ENCODE peak calls at places on chromosomes 3 and 15, in nine cellular contexts. One of them, this sample, is unnamed.
A peak's percentile ranks its signal among the peaks of the same experiment; 100 is the strongest.

GRCh38 chr15:43383070-43383469 is 12.2 kb downstream of the TUBGCP4 start:
- DNase-seq in fibroblast of lung: peak; percentile 50
- DNase-seq in endodermal cell: no peak
- DNase-seq in colonic mucosa: no peak
- DNase-seq in endothelial cell of umbilical vein: no peak
- DNase-seq in PC-3: no peak
- DNase-seq in IMR-90: peak; percentile 78
- DNase-seq in SK-N-SH: no peak
- DNase-seq in keratinocyte: no peak
- DNase-seq in this sample: no peak

GRCh38 chr3:129118745-129119144 is 2.9 kb downstream of the RAB43 start:
- DNase-seq in keratinocyte: no peak
- DNase-seq in endodermal cell: no peak
- DNase-seq in SK-N-SH: no peak
- DNase-seq in PC-3: no peak
- DNase-seq in IMR-90: no peak
- DNase-seq in fibroblast of lung: no peak
- DNase-seq in colonic mucosa: no peak
- DNase-seq in endothelial cell of umbilical vein: peak; percentile 27
- DNase-seq in this sample: no peak

GRCh38 chr3:42263354-42264346 is 2.3 kb downstream of the CCK start:
- DNase-seq in SK-N-SH: peak; percentile 74
- DNase-seq in endodermal cell: peak; percentile 87
- DNase-seq in colonic mucosa: no peak
- DNase-seq in endothelial cell of umbilical vein: no peak
- DNase-seq in PC-3: no peak
- DNase-seq in keratinocyte: no peak
- DNase-seq in IMR-90: no peak
- DNase-seq in fibroblast of lung: no peak
- DNase-seq in this sample: peak; percentile 79

GRCh38 chr3:59212128-59212764 is 162.4 kb upstream of the CFAP20DC start:
- DNase-seq in endothelial cell of umbilical vein: peak; percentile 44
- DNase-seq in keratinocyte: no peak
- DNase-seq in SK-N-SH: peak; percentile 57
- DNase-seq in PC-3: peak; percentile 86
- DNase-seq in fibroblast of lung: peak; percentile 55
- DNase-seq in endodermal cell: no peak
- DNase-seq in IMR-90: peak; percentile 60
- DNase-seq in colonic mucosa: peak; percentile 23
- DNase-seq in this sample: no peak

GRCh38 chr3:196948442-196949365 is 6.4 kb upstream of the NCBP2 start:
- DNase-seq in colonic mucosa: no peak
- DNase-seq in endodermal cell: peak; percentile 85
- DNase-seq in keratinocyte: no peak
- DNase-seq in fibroblast of lung: peak; percentile 50
- DNase-seq in PC-3: no peak
- DNase-seq in IMR-90: no peak
- DNase-seq in endothelial cell of umbilical vein: no peak
- DNase-seq in SK-N-SH: no peak
- DNase-seq in this sample: peak; percentile 80

GRCh38 chr3:186320862-186321568 is 41.0 kb downstream of the DGKG start:
- DNase-seq in colonic mucosa: no peak
- DNase-seq in endodermal cell: no peak
- DNase-seq in PC-3: peak; percentile 33
- DNase-seq in keratinocyte: peak; percentile 98
- DNase-seq in endothelial cell of umbilical vein: no peak
- DNase-seq in IMR-90: peak; percentile 13
- DNase-seq in fibroblast of lung: peak; percentile 12
- DNase-seq in SK-N-SH: no peak
- DNase-seq in this sample: no peak

GRCh38 chr3:24763421-24763820 is 268.8 kb upstream of the THRB start:
- DNase-seq in PC-3: peak; percentile 70
- DNase-seq in colonic mucosa: no peak
- DNase-seq in IMR-90: no peak
- DNase-seq in endothelial cell of umbilical vein: no peak
- DNase-seq in SK-N-SH: no peak
- DNase-seq in fibroblast of lung: peak; percentile 8
- DNase-seq in endodermal cell: no peak
- DNase-seq in keratinocyte: no peak
- DNase-seq in this sample: no peak

GRCh38 chr3:174720717-174721116 is 138.4 kb upstream of the NAALADL2 start:
- DNase-seq in endodermal cell: no peak
- DNase-seq in SK-N-SH: no peak
- DNase-seq in fibroblast of lung: no peak
- DNase-seq in endothelial cell of umbilical vein: no peak
- DNase-seq in keratinocyte: no peak
- DNase-seq in colonic mucosa: no peak
- DNase-seq in IMR-90: no peak
- DNase-seq in PC-3: no peak
- DNase-seq in this sample: no peak

GRCh38 chr15:29098652-29099051 is 171.0 kb downstream of the NSMCE3 start:
- DNase-seq in PC-3: no peak
- DNase-seq in IMR-90: no peak
- DNase-seq in endodermal cell: no peak
- DNase-seq in fibroblast of lung: no peak
- DNase-seq in keratinocyte: no peak
- DNase-seq in endothelial cell of umbilical vein: no peak
- DNase-seq in colonic mucosa: no peak
- DNase-seq in SK-N-SH: no peak
- DNase-seq in this sample: no peak

GRCh38 chr3:50606596-50606995 is 5.0 kb downstream of the CISH start:
- DNase-seq in endodermal cell: no peak
- DNase-seq in SK-N-SH: no peak
- DNase-seq in endothelial cell of umbilical vein: no peak
- DNase-seq in IMR-90: no peak
- DNase-seq in fibroblast of lung: no peak
- DNase-seq in PC-3: no peak
- DNase-seq in colonic mucosa: no peak
- DNase-seq in keratinocyte: no peak
- DNase-seq in this sample: no peak

GRCh38 chr15:52288051-52288942 is 7.3 kb downstream of the MYO5C start:
- DNase-seq in keratinocyte: no peak
- DNase-seq in IMR-90: peak; percentile 46
- DNase-seq in fibroblast of lung: no peak
- DNase-seq in PC-3: peak; percentile 93
- DNase-seq in SK-N-SH: no peak
- DNase-seq in endothelial cell of umbilical vein: peak; percentile 24
- DNase-seq in endodermal cell: no peak
- DNase-seq in colonic mucosa: peak; percentile 90
- DNase-seq in this sample: no peak

GRCh38 chr15:77126927-77127326 is 56.0 kb upstream of the TSPAN3 start:
- DNase-seq in fibroblast of lung: no peak
- DNase-seq in endodermal cell: no peak
- DNase-seq in colonic mucosa: no peak
- DNase-seq in PC-3: no peak
- DNase-seq in keratinocyte: no peak
- DNase-seq in SK-N-SH: no peak
- DNase-seq in endothelial cell of umbilical vein: no peak
- DNase-seq in IMR-90: no peak
- DNase-seq in this sample: no peak

GRCh38 chr15:70863450-70864218 is 9.7 kb upstream of the LARP6 start:
- DNase-seq in PC-3: peak; percentile 94
- DNase-seq in keratinocyte: peak; percentile 49
- DNase-seq in endothelial cell of umbilical vein: peak; percentile 18
- DNase-seq in SK-N-SH: no peak
- DNase-seq in IMR-90: peak; percentile 92
- DNase-seq in endodermal cell: no peak
- DNase-seq in fibroblast of lung: peak; percentile 85
- DNase-seq in colonic mucosa: no peak
- DNase-seq in this sample: no peak

GRCh38 chr3:160343132-160343531 is 55.9 kb downstream of the IFT80 start:
- DNase-seq in endothelial cell of umbilical vein: peak; percentile 23
- DNase-seq in keratinocyte: no peak
- DNase-seq in PC-3: peak; percentile 42
- DNase-seq in SK-N-SH: peak; percentile 5
- DNase-seq in endodermal cell: no peak
- DNase-seq in IMR-90: peak; percentile 49
- DNase-seq in colonic mucosa: no peak
- DNase-seq in fibroblast of lung: peak; percentile 49
- DNase-seq in this sample: no peak

GRCh38 chr3:37040231-37040630 is 46.9 kb downstream of the MLH1 start:
- DNase-seq in PC-3: no peak
- DNase-seq in endodermal cell: no peak
- DNase-seq in fibroblast of lung: peak; percentile 20
- DNase-seq in SK-N-SH: no peak
- DNase-seq in endothelial cell of umbilical vein: no peak
- DNase-seq in keratinocyte: no peak
- DNase-seq in IMR-90: peak; percentile 44
- DNase-seq in colonic mucosa: no peak
- DNase-seq in this sample: no peak

GRCh38 chr3:53188720-53189119 is 27.7 kb downstream of the PRKCD start:
- DNase-seq in endodermal cell: no peak
- DNase-seq in colonic mucosa: no peak
- DNase-seq in fibroblast of lung: no peak
- DNase-seq in SK-N-SH: no peak
- DNase-seq in endothelial cell of umbilical vein: no peak
- DNase-seq in IMR-90: no peak
- DNase-seq in PC-3: no peak
- DNase-seq in keratinocyte: no peak
- DNase-seq in this sample: no peak

GRCh38 chr3:53192608-53193007 is 31.6 kb downstream of the PRKCD start:
- DNase-seq in endothelial cell of umbilical vein: no peak
- DNase-seq in SK-N-SH: peak; percentile 11
- DNase-seq in PC-3: no peak
- DNase-seq in colonic mucosa: no peak
- DNase-seq in keratinocyte: no peak
- DNase-seq in fibroblast of lung: no peak
- DNase-seq in endodermal cell: no peak
- DNase-seq in IMR-90: no peak
- DNase-seq in this sample: no peak

GRCh38 chr3:53191836-53192480 is 30.9 kb downstream of the PRKCD start:
- DNase-seq in IMR-90: no peak
- DNase-seq in fibroblast of lung: no peak
- DNase-seq in colonic mucosa: no peak
- DNase-seq in SK-N-SH: peak; percentile 8
- DNase-seq in keratinocyte: no peak
- DNase-seq in endothelial cell of umbilical vein: no peak
- DNase-seq in endodermal cell: no peak
- DNase-seq in PC-3: no peak
- DNase-seq in this sample: no peak

GRCh38 chr3:53189276-53189675 is 28.3 kb downstream of the PRKCD start:
- DNase-seq in keratinocyte: no peak
- DNase-seq in endothelial cell of umbilical vein: no peak
- DNase-seq in IMR-90: no peak
- DNase-seq in PC-3: no peak
- DNase-seq in SK-N-SH: no peak
- DNase-seq in fibroblast of lung: no peak
- DNase-seq in endodermal cell: no peak
- DNase-seq in colonic mucosa: no peak
- DNase-seq in this sample: no peak

DNA sequence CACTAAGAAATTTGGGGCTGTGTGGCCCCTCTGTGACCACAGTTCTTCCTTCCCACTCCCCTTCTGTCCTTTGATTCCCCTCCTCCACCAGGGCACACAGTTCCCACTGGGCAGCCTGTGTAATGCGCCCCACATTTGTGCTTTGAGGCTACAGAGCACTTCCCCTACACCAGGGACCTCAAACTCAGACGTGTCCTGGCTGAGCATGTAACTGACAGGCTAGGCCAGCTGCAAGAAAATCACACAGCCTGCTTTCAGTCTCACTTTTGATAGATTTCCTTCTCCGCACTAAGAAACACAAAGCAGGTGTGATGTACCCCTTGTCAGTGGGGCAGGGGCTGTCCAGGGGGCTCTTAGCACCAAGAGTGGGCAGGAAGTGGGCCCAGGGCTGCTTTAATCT is 29.6 kb downstream of the PRKCD start:
- DNase-seq in fibroblast of lung: no peak
- DNase-seq in endothelial cell of umbilical vein: no peak
- DNase-seq in keratinocyte: no peak
- DNase-seq in colonic mucosa: no peak
- DNase-seq in IMR-90: no peak
- DNase-seq in PC-3: no peak
- DNase-seq in endodermal cell: no peak
- DNase-seq in SK-N-SH: no peak
- DNase-seq in this sample: no peak
- H3K9ac ChIP-seq in fibroblast of lung: no peak overlapping the region
- H3K9ac ChIP-seq in endothelial cell of umbilical vein: no peak overlapping the region
- H3K9ac ChIP-seq in keratinocyte: no peak overlapping the region
- H3K9ac ChIP-seq in colonic mucosa: no peak overlapping the region
- H3K9ac ChIP-seq in IMR-90: no peak overlapping the region
- H3K9ac ChIP-seq in PC-3: no peak overlapping the region
- H3K9ac ChIP-seq in endodermal cell: no peak overlapping the region
- H3K9ac ChIP-seq in SK-N-SH: no peak overlapping the region
- H3K9ac ChIP-seq in this sample: no peak overlapping the region

GRCh38 chr15:62142736-62143135 is 22.3 kb downstream of the C2CD4B start:
- DNase-seq in SK-N-SH: no peak
- DNase-seq in endodermal cell: no peak
- DNase-seq in IMR-90: no peak
- DNase-seq in endothelial cell of umbilical vein: no peak
- DNase-seq in colonic mucosa: no peak
- DNase-seq in PC-3: peak; percentile 38
- DNase-seq in fibroblast of lung: no peak
- DNase-seq in keratinocyte: no peak
- DNase-seq in this sample: no peak
- TF ChIP-seq CTCF in SK-N-SH: no peak
- TF ChIP-seq CTCF in endodermal cell: peak; percentile 35
- TF ChIP-seq CTCF in IMR-90: no peak
- TF ChIP-seq CTCF in endothelial cell of umbilical vein: no peak
- TF ChIP-seq CTCF in colonic mucosa: no peak
- TF ChIP-seq CTCF in PC-3: peak; percentile 68
- TF ChIP-seq CTCF in fibroblast of lung: no peak
- TF ChIP-seq CTCF in keratinocyte: no peak
- TF ChIP-seq CTCF in this sample: no peak

GRCh38 chr15:31481157-31481556 is 154.5 kb downstream of the KLF13 start:
- DNase-seq in IMR-90: no peak
- DNase-seq in endothelial cell of umbilical vein: no peak
- DNase-seq in colonic mucosa: no peak
- DNase-seq in SK-N-SH: no peak
- DNase-seq in endodermal cell: peak; percentile 5
- DNase-seq in fibroblast of lung: no peak
- DNase-seq in keratinocyte: no peak
- DNase-seq in PC-3: no peak
- DNase-seq in this sample: no peak
- H3K9ac ChIP-seq in IMR-90: no peak overlapping the region
- H3K9ac ChIP-seq in endothelial cell of umbilical vein: no peak overlapping the region
- H3K9ac ChIP-seq in colonic mucosa: no peak overlapping the region
- H3K9ac ChIP-seq in SK-N-SH: no peak overlapping the region
- H3K9ac ChIP-seq in endodermal cell: no peak overlapping the region
- H3K9ac ChIP-seq in fibroblast of lung: no peak overlapping the region
- H3K9ac ChIP-seq in keratinocyte: no peak overlapping the region
- H3K9ac ChIP-seq in PC-3: no peak overlapping the region
- H3K9ac ChIP-seq in this sample: no peak overlapping the region

GRCh38 chr3:38245930-38246329 is 19.7 kb upstream of the SLC22A13 start:
- DNase-seq in IMR-90: no peak
- DNase-seq in fibroblast of lung: no peak
- DNase-seq in colonic mucosa: no peak
- DNase-seq in endodermal cell: no peak
- DNase-seq in SK-N-SH: no peak
- DNase-seq in keratinocyte: no peak
- DNase-seq in PC-3: no peak
- DNase-seq in endothelial cell of umbilical vein: no peak
- DNase-seq in this sample: no peak

GRCh38 chr3:38251197-38251596 is 14.4 kb upstream of the SLC22A13 start:
- DNase-seq in fibroblast of lung: no peak
- DNase-seq in colonic mucosa: no peak
- DNase-seq in keratinocyte: no peak
- DNase-seq in endodermal cell: no peak
- DNase-seq in PC-3: no peak
- DNase-seq in SK-N-SH: no peak
- DNase-seq in endothelial cell of umbilical vein: no peak
- DNase-seq in IMR-90: no peak
- DNase-seq in this sample: no peak

GRCh38 chr3:38250198-38250597 is 15.4 kb upstream of the SLC22A13 start:
- DNase-seq in PC-3: no peak
- DNase-seq in IMR-90: no peak
- DNase-seq in colonic mucosa: no peak
- DNase-seq in endothelial cell of umbilical vein: no peak
- DNase-seq in fibroblast of lung: no peak
- DNase-seq in keratinocyte: no peak
- DNase-seq in SK-N-SH: no peak
- DNase-seq in endodermal cell: no peak
- DNase-seq in this sample: no peak

GRCh38 chr3:38247366-38248035 is 18.1 kb upstream of the SLC22A13 start:
- DNase-seq in PC-3: peak; percentile 95
- DNase-seq in fibroblast of lung: peak; percentile 88
- DNase-seq in endothelial cell of umbilical vein: peak; percentile 74
- DNase-seq in colonic mucosa: no peak
- DNase-seq in SK-N-SH: no peak
- DNase-seq in keratinocyte: peak; percentile 53
- DNase-seq in endodermal cell: no peak
- DNase-seq in IMR-90: peak; percentile 93
- DNase-seq in this sample: no peak
- TF ChIP-seq CTCF in PC-3: peak; percentile 57
- TF ChIP-seq CTCF in fibroblast of lung: peak; percentile 51
- TF ChIP-seq CTCF in endothelial cell of umbilical vein: peak; percentile 13
- TF ChIP-seq CTCF in colonic mucosa: no peak
- TF ChIP-seq CTCF in SK-N-SH: peak; percentile 53
- TF ChIP-seq CTCF in keratinocyte: peak; percentile 29
- TF ChIP-seq CTCF in endodermal cell: no peak
- TF ChIP-seq CTCF in IMR-90: peak; percentile 49
- TF ChIP-seq CTCF in this sample: no peak